ENCODE peak calls at places on chromosomes 3 and 15, in eight cellular contexts. R is A549; D is retina; F is Panc1; Y is mammary epithelial cell; M is RCC 7860; A is stromal cell of bone marrow; I is activated naive CD4-positive, alpha-beta T cell. N is an unnamed sample.

GRCh38 chr15:73979636-73980035 is 12.5 kb downstream of the STOML1 start:
- DNase-seq in R (no peak), D (no peak), I (no peak), M (no peak), Y (no peak), F (no peak), A (no peak), N (no peak)

GRCh38 chr3:38583688-38584087 is 65.8 kb downstream of the SCN5A start:
- DNase-seq in A (no peak), R (no peak), I (no peak), M (no peak), F (no peak), D (no peak), Y (no peak), N (no peak)

GRCh38 chr3:10546181-10546624 is 40.8 kb upstream of the ATP2B2 start:
- DNase-seq in D (no peak), A (no peak), M (no peak), Y (no peak), R (no peak), F (no peak), I (no peak), N (no peak)

GRCh38 chr3:30180305-30181275 is 425.8 kb upstream of the TGFBR2 start:
- DNase-seq in A (no peak), Y (peak), D (no peak), F (no peak), R (no peak), I (no peak), M (no peak), N (no peak)

GRCh38 chr3:33047842-33048834 is 48.8 kb downstream of the GLB1 start:
- DNase-seq in A (no peak), D (no peak), F (no peak), R (no peak), I (no peak), M (no peak), Y (peak), N (no peak)

GRCh38 chr15:66820474-66821258 is 118.6 kb downstream of the SMAD6 start:
- DNase-seq in Y (no peak), M (no peak), D (no peak), F (no peak), A (no peak), R (no peak), I (no peak), N (no peak)

GRCh38 chr3:165642761-165643432 is 194.3 kb downstream of the BCHE start:
- DNase-seq in M (peak), Y (peak), R (peak), I (no peak), A (peak), D (peak), F (peak), N (no peak)

GRCh38 chr3:32200991-32201758 is 37.3 kb upstream of the CMTM8 start:
- DNase-seq in I (no peak), D (no peak), F (no peak), M (no peak), Y (no peak), A (peak), R (no peak), N (no peak)

GRCh38 chr15:49900036-49900435 is 219.0 kb downstream of the ATP8B4 start:
- DNase-seq in I (no peak), A (no peak), R (no peak), F (no peak), Y (no peak), D (no peak), M (no peak), N (no peak)

GRCh38 chr3:12194669-12195161 is 36.0 kb upstream of the TIMP4 start:
- DNase-seq in R (peak), A (no peak), Y (peak), M (peak), D (peak), I (no peak), F (peak), N (no peak)

GRCh38 chr3:9876991-9877390 is 3.1 kb downstream of the CIDEC start:
- DNase-seq in I (no peak), A (no peak), R (no peak), F (no peak), M (no peak), D (no peak), Y (no peak), N (no peak)

GRCh38 chr15:72770673-72771328 is 12.8 kb downstream of the ADPGK start:
- DNase-seq in D (no peak), A (no peak), F (no peak), R (peak), I (no peak), Y (no peak), M (no peak), N (no peak)

GRCh38 chr3:134002326-134002725 is 27.4 kb downstream of the SLCO2A1 start:
- DNase-seq in F (no peak), D (no peak), M (peak), Y (peak), R (no peak), A (peak), I (no peak), N (no peak)

GRCh38 chr3:114746502-114746901 is 400.6 kb downstream of the ZBTB20 start:
- DNase-seq in A (no peak), Y (no peak), M (no peak), I (no peak), R (no peak), F (no peak), D (no peak), N (no peak)

GRCh38 chr3:17027344-17027743 is 142.6 kb downstream of the PLCL2 start:
- DNase-seq in M (no peak), Y (no peak), R (no peak), I (no peak), A (no peak), D (no peak), F (no peak), N (no peak)

GRCh38 chr3:6504385-6504784 is 356.5 kb upstream of the GRM7 start:
- DNase-seq in Y (no peak), D (peak), F (no peak), R (no peak), A (no peak), I (no peak), M (no peak), N (no peak)

GRCh38 chr3:13235079-13235478 is 161.8 kb upstream of the IQSEC1 start:
- DNase-seq in D (no peak), R (no peak), F (no peak), M (no peak), A (no peak), Y (no peak), I (no peak), N (no peak)

GRCh38 chr15:99433757-99434211 is 132.0 kb upstream of the MEF2A start:
- DNase-seq in F (no peak), A (no peak), D (no peak), I (no peak), M (no peak), Y (no peak), R (no peak), N (no peak)

GRCh38 chr3:21747376-21747775 is 3.6 kb downstream of the ZNF385D start:
- DNase-seq in D (peak), Y (peak), F (no peak), I (no peak), A (no peak), R (no peak), M (peak), N (no peak)

GRCh38 chr3:185460283-185460682 is 38.6 kb downstream of the TMEM41A start:
- DNase-seq in I (no peak), Y (no peak), D (no peak), R (no peak), F (no peak), A (no peak), M (no peak), N (no peak)

GRCh38 chr3:181454451-181455027 is 257.2 kb upstream of the SOX2 start:
- DNase-seq in R (no peak), M (no peak), A (no peak), Y (no peak), I (no peak), F (no peak), D (peak), N (no peak)

GRCh38 chr3:45957606-45958005 is 14.3 kb downstream of the CXCR6 start:
- DNase-seq in I (no peak), D (no peak), F (no peak), R (no peak), M (no peak), A (no peak), Y (no peak), N (no peak)

GRCh38 chr3:67876261-67876660 is 221.8 kb upstream of the SUCLG2 start:
- DNase-seq in I (no peak), Y (no peak), F (no peak), D (no peak), M (no peak), R (no peak), A (no peak), N (no peak)

GRCh38 chr3:188207941-188208750 is 54.2 kb downstream of the LPP start:
- DNase-seq in I (no peak), Y (no peak), A (no peak), R (no peak), M (no peak), F (no peak), D (peak), N (no peak)

GRCh38 chr3:118543823-118544222 is 490.8 kb downstream of the IGSF11 start:
- DNase-seq in A (no peak), D (peak), I (no peak), M (no peak), F (no peak), Y (no peak), R (no peak), N (no peak)

GRCh38 chr3:44045476-44046275 is 196.0 kb upstream of the TOPAZ1 start:
- DNase-seq in F (no peak), M (peak), Y (peak), A (no peak), I (no peak), D (no peak), R (no peak), N (no peak)

GRCh38 chr15:85406916-85407315 is 26.5 kb downstream of the AKAP13 start:
- DNase-seq in R (no peak), D (no peak), M (no peak), Y (no peak), I (no peak), A (no peak), F (no peak), N (peak)

GRCh38 chr3:185935465-185936263 is 2.1 kb downstream of the TRA2B start:
- DNase-seq in Y (peak), M (no peak), F (no peak), I (no peak), A (no peak), R (no peak), D (no peak), N (no peak)

GRCh38 chr15:69735126-69735525 is 282.5 kb downstream of the RPLP1 start:
- DNase-seq in A (no peak), D (peak), Y (no peak), M (no peak), F (no peak), R (no peak), I (no peak), N (no peak)

GRCh38 chr15:77909131-77909940 is 168.2 kb downstream of the TBC1D2B start:
- DNase-seq in R (no peak), Y (no peak), M (no peak), A (no peak), I (no peak), D (no peak), F (no peak), N (no peak)

GRCh38 chr15:76939715-76940114 is 8.2 kb downstream of the RCN2 start:
- DNase-seq in F (no peak), Y (no peak), M (no peak), I (no peak), D (no peak), A (no peak), R (no peak), N (no peak)